ENCODE peak calls at places on chromosomes 16 and 17, in ten cellular contexts. E is cardiac muscle cell, D is body of pancreas, Y is PC-9, K is gastrocnemius medialis, H is heart right ventricle, U is tibial nerve, J is lower lobe of right lung, I is PC-3, Q is GM23338. O is an unnamed sample.

GRCh38 chr16:28218109-28218508 is 6.3 kb upstream of the XPO6 start:
- DNase-seq in E (peak), D (no peak), Y (peak), K (no peak), H (no peak), U (no peak), J (no peak), I (peak), Q (peak), O (peak)

GRCh38 chr17:9982159-9982558 is 77.1 kb upstream of the RCVRN start:
- DNase-seq in E (no peak), D (no peak), Y (no peak), K (no peak), H (no peak), U (no peak), J (no peak), I (peak), Q (peak), O (no peak)

GRCh38 chr17:47727704-47728036 is 5.4 kb upstream of the TBX21 start:
- DNase-seq in E (no peak), D (no peak), Y (no peak), K (no peak), H (no peak), U (no peak), J (peak), I (no peak), Q (no peak), O (no peak)

GRCh38 chr16:66419527-66419926 is 7.6 kb upstream of the BEAN1 start:
- DNase-seq in E (no peak), D (no peak), Y (no peak), K (no peak), H (no peak), U (no peak), J (no peak), I (no peak), Q (peak), O (no peak)

GRCh38 chr17:3913531-3914318 is 2.5 kb downstream of the P2RX1 start:
- DNase-seq in E (peak), D (peak), Y (no peak), K (no peak), H (peak), U (peak), J (peak), I (peak), Q (peak), O (peak)

GRCh38 chr17:59668816-59669215 is 38.4 kb downstream of the PTRH2 start:
- DNase-seq in E (peak), D (no peak), Y (no peak), K (no peak), H (no peak), U (no peak), J (no peak), I (peak), Q (no peak), O (no peak)

GRCh38 chr17:50946891-50947843 is 81.0 kb upstream of the TOB1 start:
- DNase-seq in E (no peak), D (peak), Y (peak), K (no peak), H (no peak), U (peak), J (no peak), I (no peak), Q (no peak), O (peak)

GRCh38 chr16:3508736-3509135 is 7.9 kb downstream of the CLUAP1 start:
- DNase-seq in E (no peak), D (no peak), Y (no peak), K (no peak), H (no peak), U (no peak), J (no peak), I (no peak), Q (no peak), O (peak)

GRCh38 chr16:67397812-67398545 is 4.7 kb upstream of the TPPP3 start:
- DNase-seq in E (no peak), D (no peak), Y (no peak), K (no peak), H (no peak), U (no peak), J (peak), I (no peak), Q (no peak), O (no peak)

GRCh38 chr17:56142325-56142724 is 10.9 kb upstream of the ANKFN1 start:
- DNase-seq in E (no peak), D (no peak), Y (no peak), K (no peak), H (no peak), U (no peak), J (no peak), I (no peak), Q (no peak), O (no peak)

GRCh38 chr17:12348476-12348875 is 317.2 kb upstream of the MYOCD start:
- DNase-seq in E (no peak), D (no peak), Y (no peak), K (no peak), H (no peak), U (no peak), J (no peak), I (no peak), Q (no peak), O (no peak)

DNA sequence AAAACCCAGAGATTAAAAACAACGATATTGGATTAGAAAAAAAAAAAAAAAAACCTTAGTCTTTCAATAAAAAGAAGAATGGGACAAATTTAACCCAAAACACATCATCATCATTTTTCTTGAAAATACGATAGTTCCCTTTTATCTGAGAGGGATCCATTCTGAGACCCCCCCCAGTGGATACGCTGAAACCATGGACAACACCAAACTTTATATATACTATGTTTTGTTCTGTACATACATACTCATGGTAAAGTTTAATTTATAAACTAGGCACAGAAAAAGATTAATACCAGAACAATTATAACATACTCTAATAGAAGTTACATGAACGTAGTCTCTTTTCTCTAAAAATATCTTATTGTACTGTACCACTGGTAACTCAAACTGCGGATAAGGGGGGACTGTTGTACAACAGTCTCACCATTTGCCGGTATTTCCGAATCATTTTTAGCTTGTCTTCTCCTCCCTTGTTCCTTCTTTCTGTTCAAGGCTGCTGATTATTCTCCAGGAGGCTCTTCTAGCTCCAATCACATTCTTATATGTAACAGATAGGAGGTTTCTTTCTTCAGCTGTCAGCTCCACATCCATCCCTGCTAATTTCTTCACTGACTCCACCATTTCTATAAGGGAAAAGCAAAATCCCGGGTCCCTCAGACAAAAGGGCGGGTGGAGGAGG is 37.0 kb downstream of the RNF135 start:
- DNase-seq in E (no peak), D (no peak), Y (no peak), K (no peak), H (no peak), U (no peak), J (no peak), I (no peak), Q (no peak), O (no peak)
- H3K27ac ChIP-seq in E (no peak), D (peak), Y (no peak), K (peak), H (peak), U (peak), J (peak), I (no peak), Q (no peak), O (peak)

GRCh38 chr17:40613755-40614154 is 33.9 kb downstream of the SMARCE1 start:
- DNase-seq in E (no peak), D (no peak), Y (no peak), K (no peak), H (no peak), U (no peak), J (no peak), I (no peak), Q (no peak), O (no peak)

GRCh38 chr17:40615989-40616476 is 31.6 kb downstream of the SMARCE1 start:
- DNase-seq in E (no peak), D (no peak), Y (no peak), K (no peak), H (no peak), U (no peak), J (no peak), I (no peak), Q (no peak), O (no peak)

GRCh38 chr17:40616592-40616991 is 31.0 kb downstream of the SMARCE1 start:
- DNase-seq in E (no peak), D (no peak), Y (no peak), K (no peak), H (no peak), U (no peak), J (no peak), I (no peak), Q (no peak), O (no peak)

GRCh38 chr17:40614431-40615294 is 33.0 kb downstream of the SMARCE1 start:
- DNase-seq in E (no peak), D (no peak), Y (no peak), K (no peak), H (no peak), U (no peak), J (no peak), I (no peak), Q (no peak), O (no peak)

GRCh38 chr17:40615295-40615988 is 32.2 kb downstream of the SMARCE1 start:
- DNase-seq in E (peak), D (peak), Y (peak), K (no peak), H (peak), U (no peak), J (no peak), I (peak), Q (peak), O (peak)
- H3K4me3 ChIP-seq in E (no peak), D (no peak), Y (no peak), K (no peak), H (no peak), U (no peak), J (no peak), I (no peak), Q (no peak), O (no peak)

DNA sequence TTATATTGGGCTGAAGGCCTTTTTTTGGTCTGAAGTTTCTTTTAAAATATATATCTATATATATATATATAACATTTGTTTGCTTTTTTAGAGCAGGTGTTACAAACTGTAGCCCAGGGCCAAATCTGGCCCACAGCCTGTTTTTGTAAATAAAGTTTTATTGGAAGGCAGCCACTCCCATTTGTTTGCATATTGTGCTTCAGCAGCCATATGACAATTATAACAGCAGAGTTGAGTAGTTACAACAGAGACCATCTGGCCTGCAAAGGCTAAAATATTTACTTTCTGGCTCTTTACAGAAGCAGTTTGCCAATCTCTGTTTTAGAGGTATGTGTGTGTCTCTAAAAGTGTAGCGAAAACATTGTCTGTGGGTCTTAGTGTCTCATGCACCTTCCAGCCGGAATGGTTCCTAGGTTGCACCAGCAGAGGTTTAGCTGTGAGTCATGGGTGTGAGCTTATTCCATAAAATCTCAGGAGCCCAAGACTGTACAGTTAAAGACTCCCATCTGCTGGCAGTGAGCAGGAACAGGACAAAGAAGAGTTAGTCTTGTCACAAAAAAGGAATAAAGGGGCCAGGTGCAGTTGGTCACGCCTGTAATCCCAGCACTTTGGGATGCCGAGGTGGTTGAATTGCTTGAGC is 23.8 kb downstream of the LCMT1 start:
- DNase-seq in E (peak), D (no peak), Y (peak), K (no peak), H (no peak), U (no peak), J (no peak), I (peak), Q (no peak), O (no peak)
- TF ChIP-seq CTCF in E (no peak), D (no peak), Y (peak), K (no peak), H (no peak), U (no peak), J (no peak), I (peak), Q (no peak), O (no peak)

GRCh38 chr17:80960797-80961452 is 30.7 kb upstream of the CHMP6 start:
- DNase-seq in E (no peak), D (no peak), Y (no peak), K (no peak), H (no peak), U (no peak), J (peak), I (no peak), Q (no peak), O (no peak)

GRCh38 chr17:80961931-80962330 is 29.7 kb upstream of the CHMP6 start:
- DNase-seq in E (no peak), D (no peak), Y (no peak), K (no peak), H (no peak), U (no peak), J (no peak), I (no peak), Q (no peak), O (no peak)

GRCh38 chr17:80961516-80961915 is 30.1 kb upstream of the CHMP6 start:
- DNase-seq in E (no peak), D (no peak), Y (no peak), K (no peak), H (no peak), U (no peak), J (no peak), I (no peak), Q (no peak), O (no peak)

GRCh38 chr17:80959330-80960036 is 32.2 kb upstream of the CHMP6 start:
- DNase-seq in E (peak), D (no peak), Y (no peak), K (peak), H (peak), U (peak), J (peak), I (peak), Q (no peak), O (peak)

GRCh38 chr17:80960037-80960796 is 31.4 kb upstream of the CHMP6 start:
- DNase-seq in E (no peak), D (no peak), Y (no peak), K (no peak), H (no peak), U (no peak), J (no peak), I (no peak), Q (no peak), O (no peak)
- H3K27ac ChIP-seq in E (no peak), D (no peak), Y (no peak), K (peak), H (peak), U (peak), J (peak), I (no peak), Q (no peak), O (no peak)

DNA sequence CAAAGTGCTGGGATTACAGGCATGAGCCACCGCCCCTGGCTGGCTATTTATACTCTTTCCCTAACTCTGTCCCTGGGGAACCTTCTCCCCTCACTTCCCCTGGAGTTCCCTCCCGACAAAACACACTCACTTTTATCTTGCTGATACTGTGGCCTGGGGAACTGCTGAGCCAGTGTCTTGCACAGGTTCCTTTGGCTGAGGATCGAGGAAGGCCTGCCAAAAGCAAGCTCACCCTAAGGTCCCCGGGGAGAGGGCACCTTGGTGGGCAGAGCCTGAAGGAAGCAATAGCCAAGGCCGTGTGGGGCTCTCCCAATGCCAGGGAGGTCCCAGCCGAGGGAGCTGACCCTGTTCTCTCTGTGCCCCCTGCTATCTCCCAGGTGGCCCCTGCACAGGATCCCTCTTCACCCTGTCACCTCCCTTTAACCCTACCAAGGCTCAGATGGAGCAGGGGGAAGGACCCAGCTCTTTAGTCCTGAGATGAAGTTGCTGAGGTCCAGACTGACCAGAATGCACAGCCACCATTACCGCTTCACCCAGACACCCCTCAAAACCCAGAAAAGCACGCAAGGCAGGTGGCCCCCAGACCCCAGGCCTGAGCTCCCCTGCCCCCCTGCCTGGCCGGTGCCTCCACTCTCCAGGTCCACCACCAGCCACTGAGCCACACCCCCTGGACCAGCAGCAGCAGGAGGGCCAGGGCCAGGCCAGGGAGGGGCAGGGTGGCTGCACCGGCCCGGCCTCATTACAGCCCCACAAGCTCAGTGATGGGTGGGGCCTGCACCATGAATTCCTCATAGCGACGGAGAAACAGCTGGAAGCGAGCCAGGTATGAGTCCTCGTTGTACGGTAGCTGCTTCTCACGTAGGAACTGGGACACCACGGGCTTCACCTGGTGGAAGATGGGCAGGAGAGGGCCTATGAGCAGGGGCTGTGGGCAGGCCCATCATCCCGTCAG is 5.1 kb upstream of the FDXR start:
- DNase-seq in E (peak), D (peak), Y (peak), K (no peak), H (no peak), U (no peak), J (no peak), I (peak), Q (no peak), O (peak)
- H3K4me3 ChIP-seq in E (no peak), D (no peak), Y (no peak), K (no peak), H (no peak), U (no peak), J (no peak), I (no peak), Q (no peak), O (no peak)

GRCh38 chr16:81198635-81199034 is 39.9 kb upstream of the BCO1 start:
- DNase-seq in E (peak), D (no peak), Y (no peak), K (no peak), H (no peak), U (no peak), J (no peak), I (no peak), Q (no peak), O (no peak)
- TF ChIP-seq CTCF in E (peak), D (no peak), Y (no peak), K (no peak), H (no peak), U (no peak), J (no peak), I (peak), Q (peak), O (no peak)

GRCh38 chr17:364308-364707 is 11.7 kb upstream of the RPH3AL start:
- DNase-seq in E (no peak), D (no peak), Y (no peak), K (no peak), H (no peak), U (no peak), J (no peak), I (no peak), Q (no peak), O (no peak)

GRCh38 chr17:362721-363120 is 10.1 kb upstream of the RPH3AL start:
- DNase-seq in E (no peak), D (no peak), Y (no peak), K (no peak), H (no peak), U (no peak), J (no peak), I (no peak), Q (no peak), O (no peak)

GRCh38 chr17:360141-360705 is 7.6 kb upstream of the RPH3AL start:
- DNase-seq in E (no peak), D (no peak), Y (no peak), K (no peak), H (no peak), U (no peak), J (no peak), I (no peak), Q (no peak), O (no peak)

GRCh38 chr17:364766-365165 is 12.2 kb upstream of the RPH3AL start:
- DNase-seq in E (no peak), D (no peak), Y (no peak), K (no peak), H (no peak), U (no peak), J (no peak), I (no peak), Q (no peak), O (no peak)
- H3K27ac ChIP-seq in E (no peak), D (no peak), Y (no peak), K (no peak), H (no peak), U (no peak), J (no peak), I (no peak), Q (no peak), O (no peak)

DNA sequence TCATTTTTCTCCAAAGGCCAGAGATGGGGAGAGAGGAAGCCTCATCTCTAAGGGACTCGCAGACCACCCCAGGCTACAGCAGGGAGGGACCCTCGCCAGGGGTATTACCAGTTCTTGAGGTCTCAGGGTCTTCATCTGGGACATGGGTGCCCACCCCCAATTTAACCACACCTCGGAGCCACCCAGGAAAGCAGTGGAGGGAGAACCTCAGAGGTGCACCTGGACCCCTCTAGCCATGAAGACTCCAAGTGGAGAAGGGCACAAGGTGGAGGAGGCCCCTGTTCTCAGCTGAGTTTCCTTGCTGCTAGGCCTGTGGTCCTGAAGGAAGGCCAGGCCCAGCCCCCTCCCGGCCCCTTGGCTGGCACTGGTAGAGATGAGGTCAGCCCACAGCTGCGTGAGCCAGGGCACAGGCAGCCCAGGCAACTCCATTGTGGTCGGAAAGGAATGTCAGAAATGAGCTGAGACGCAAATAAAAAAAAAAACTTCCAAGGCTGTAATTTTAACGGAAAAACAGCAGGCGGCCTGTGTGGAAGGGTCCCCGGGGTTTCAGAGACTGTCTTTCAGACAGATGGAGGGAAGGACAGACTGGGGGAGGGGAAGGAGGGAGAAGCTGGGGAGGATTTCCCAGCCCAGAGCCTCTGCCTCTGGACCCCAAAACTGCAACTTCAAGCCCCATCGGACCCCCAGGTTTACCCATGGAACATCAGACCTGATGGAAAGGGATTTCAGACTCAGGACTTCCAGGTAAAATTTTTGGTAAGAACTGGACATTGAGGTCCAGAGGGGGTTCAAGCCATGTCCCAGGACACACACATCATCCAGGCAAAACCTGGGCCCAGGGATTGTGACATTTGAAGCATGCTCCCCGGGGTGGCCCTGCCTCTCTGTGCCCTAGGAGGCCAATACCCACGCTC is 25.5 kb upstream of the MRPS23 start:
- DNase-seq in E (peak), D (peak), Y (peak), K (no peak), H (peak), U (peak), J (peak), I (peak), Q (peak), O (peak)
- H3K4me3 ChIP-seq in E (no peak), D (no peak), Y (no peak), K (peak), H (peak), U (no peak), J (peak), I (peak), Q (peak), O (no peak)

DNA sequence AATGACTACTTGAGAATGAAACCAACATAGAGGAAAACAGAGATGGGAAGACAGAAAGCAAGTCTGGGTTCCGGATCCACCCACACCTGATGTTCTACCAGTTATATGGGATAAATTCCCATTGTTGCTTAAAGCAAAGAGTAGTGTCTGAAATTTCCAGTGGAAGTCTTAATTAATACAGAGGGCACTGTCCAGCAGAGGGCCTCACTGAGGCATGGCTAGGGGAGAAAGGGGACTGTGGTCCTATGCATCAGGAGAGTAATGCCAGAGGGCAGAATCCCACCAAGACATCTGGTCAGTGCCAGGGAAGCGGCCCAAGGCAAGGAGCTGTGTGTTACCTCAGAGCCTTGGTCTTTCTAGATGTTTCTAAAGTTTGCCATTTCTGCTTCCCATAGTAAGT is 7.5 kb upstream of the UMOD start:
- DNase-seq in E (no peak), D (peak), Y (no peak), K (no peak), H (no peak), U (no peak), J (no peak), I (no peak), Q (peak), O (no peak)
- TF ChIP-seq CTCF in E (peak), D (peak), Y (no peak), K (no peak), H (peak), U (no peak), J (peak), I (peak), Q (peak), O (no peak)

O was measured in adrenal gland.